ENCODE peak calls at places on chromosome 18, in seven cellular contexts. E, Q, W, C, G, P and L are unnamed samples.

GRCh38 chr18:3624818-3625716 is 175.1 kb downstream of the TGIF1 start:
- DNase-seq in E (no peak), Q (peak; percentile 92), W (peak; percentile 90), C (peak; percentile 42), G (peak; percentile 97), P (no peak), L (peak; percentile 91)

GRCh38 chr18:63511285-63511684 is 30.9 kb upstream of the SERPINB12 start:
- DNase-seq in E (peak; percentile 23), Q (peak; percentile 54), W (peak; percentile 78), C (no peak), G (peak; percentile 57), P (peak; percentile 32), L (peak; percentile 41)

GRCh38 chr18:25604909-25605247 is 252.9 kb upstream of the ZNF521 start:
- DNase-seq in E (no peak), Q (no peak), W (no peak), C (no peak), G (no peak), P (no peak), L (no peak)

GRCh38 chr18:80245781-80246655 is 1.3 kb downstream of the PARD6G start:
- DNase-seq in E (no peak), Q (no peak), W (peak; percentile 87), C (no peak), G (no peak), P (peak; percentile 48), L (no peak)

GRCh38 chr18:7158201-7158600 is 40.6 kb upstream of the LAMA1 start:
- DNase-seq in E (no peak), Q (peak; percentile 34), W (peak; percentile 62), C (no peak), G (peak; percentile 47), P (no peak), L (peak; percentile 37)

GRCh38 chr18:79933765-79934164 is 17.7 kb downstream of the SLC66A2 start:
- DNase-seq in E (no peak), Q (no peak), W (no peak), C (peak; percentile 71), G (peak; percentile 72), P (no peak), L (peak; percentile 90)

GRCh38 chr18:76875390-76876330 is 53.3 kb downstream of the ZNF236 start:
- DNase-seq in E (peak; percentile 44), Q (peak; percentile 52), W (peak; percentile 64), C (peak; percentile 54), G (peak; percentile 13), P (peak; percentile 53), L (peak; percentile 9)

GRCh38 chr18:63422087-63422861 is at the start of gene VPS4B:
- DNase-seq in E (peak; percentile 95), Q (peak; percentile 100), W (peak; percentile 100), C (peak; percentile 99), G (peak; percentile 99), P (peak; percentile 99), L (peak; percentile 99)

GRCh38 chr18:36283448-36283847 is 14.1 kb upstream of the FHOD3 start:
- DNase-seq in E (no peak), Q (no peak), W (no peak), C (no peak), G (no peak), P (no peak), L (no peak)

GRCh38 chr18:72826736-72827135 is 41.1 kb downstream of the NETO1 start:
- DNase-seq in E (no peak), Q (no peak), W (no peak), C (no peak), G (no peak), P (no peak), L (no peak)

GRCh38 chr18:48313803-48314202 is 95.4 kb downstream of the ZBTB7C start:
- DNase-seq in E (no peak), Q (no peak), W (no peak), C (no peak), G (no peak), P (no peak), L (no peak)

GRCh38 chr18:74331404-74331803 is 15.8 kb downstream of the C18orf63 start:
- DNase-seq in E (no peak), Q (peak; percentile 64), W (peak; percentile 57), C (no peak), G (peak; percentile 66), P (no peak), L (peak; percentile 48)

GRCh38 chr18:21769206-21769605 is 28.6 kb downstream of the MIB1 start:
- DNase-seq in E (no peak), Q (no peak), W (no peak), C (no peak), G (peak; percentile 52), P (no peak), L (peak; percentile 26)

GRCh38 chr18:49723648-49724180 is 89.6 kb downstream of the ACAA2 start:
- DNase-seq in E (no peak), Q (peak; percentile 78), W (peak; percentile 49), C (peak; percentile 44), G (no peak), P (peak; percentile 54), L (no peak)
- H3K4me3 ChIP-seq in E (no peak overlapping the region), Q (no peak overlapping the region), W (no peak overlapping the region), C (no peak overlapping the region), G (no peak overlapping the region), P (no peak overlapping the region), L (no peak overlapping the region)

GRCh38 chr18:23824235-23824634 is 135.0 kb downstream of the LAMA3 start:
- DNase-seq in E (no peak), Q (no peak), W (no peak), C (no peak), G (no peak), P (no peak), L (no peak)
- TF ChIP-seq CTCF in E (no peak), Q (no peak), W (peak; percentile 7), C (no peak), G (no peak), P (no peak), L (no peak)

DNA sequence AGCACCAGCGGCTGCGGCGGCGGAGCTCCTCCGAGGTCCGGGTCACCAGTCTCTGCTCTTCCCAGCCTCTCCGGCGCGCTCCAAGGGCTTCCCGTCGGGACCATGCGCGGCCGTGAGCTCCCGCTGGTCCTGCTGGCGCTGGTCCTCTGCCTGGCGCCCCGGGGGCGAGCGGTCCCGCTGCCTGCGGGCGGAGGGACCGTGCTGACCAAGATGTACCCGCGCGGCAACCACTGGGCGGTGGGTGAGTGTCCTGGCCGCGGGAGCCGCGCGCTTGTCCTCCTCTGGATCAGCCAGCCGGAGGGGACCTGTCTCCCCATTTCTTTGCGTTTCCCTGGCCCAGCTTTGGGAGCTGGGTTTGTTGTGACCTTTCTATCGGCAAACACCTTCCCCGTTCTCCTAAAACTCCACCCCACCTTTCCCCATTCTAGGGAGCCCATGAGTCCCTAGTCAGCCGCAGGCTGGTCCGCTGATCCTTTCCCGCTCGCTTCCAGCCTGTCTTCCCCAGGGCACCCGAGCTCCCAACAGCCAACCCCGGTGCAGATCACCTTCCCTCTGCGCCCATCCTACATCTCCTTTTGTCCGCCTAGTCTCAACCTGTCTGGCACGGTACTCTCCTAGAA is 316 bp downstream of the GRP start:
- DNase-seq in E (peak; percentile 7), Q (no peak), W (no peak), C (no peak), G (no peak), P (no peak), L (no peak)
- H3K4me3 ChIP-seq in E (no peak overlapping the region), Q (no peak overlapping the region), W (no peak overlapping the region), C (no peak overlapping the region), G (peak overlapping the region; percentile 53), P (no peak overlapping the region), L (peak overlapping the region; percentile 50)

GRCh38 chr18:58806826-58807714 is 57.6 kb upstream of the ZNF532 start:
- DNase-seq in E (no peak), Q (no peak), W (no peak), C (peak; percentile 16), G (no peak), P (peak; percentile 12), L (no peak)

GRCh38 chr18:58803978-58804377 is 60.7 kb upstream of the ZNF532 start:
- DNase-seq in E (no peak), Q (no peak), W (no peak), C (no peak), G (no peak), P (no peak), L (no peak)

GRCh38 chr18:58805482-58806187 is 59.0 kb upstream of the ZNF532 start:
- DNase-seq in E (no peak), Q (no peak), W (peak; percentile 55), C (no peak), G (no peak), P (no peak), L (no peak)

GRCh38 chr18:58808349-58808748 is 56.3 kb upstream of the ZNF532 start:
- DNase-seq in E (no peak), Q (no peak), W (no peak), C (no peak), G (no peak), P (no peak), L (no peak)

GRCh38 chr18:58807766-58808165 is 56.9 kb upstream of the ZNF532 start:
- DNase-seq in E (no peak), Q (no peak), W (no peak), C (no peak), G (no peak), P (peak; percentile 17), L (no peak)
- TF ChIP-seq CTCF in E (no peak), Q (no peak), W (no peak), C (no peak), G (no peak), P (no peak), L (no peak)

DNA sequence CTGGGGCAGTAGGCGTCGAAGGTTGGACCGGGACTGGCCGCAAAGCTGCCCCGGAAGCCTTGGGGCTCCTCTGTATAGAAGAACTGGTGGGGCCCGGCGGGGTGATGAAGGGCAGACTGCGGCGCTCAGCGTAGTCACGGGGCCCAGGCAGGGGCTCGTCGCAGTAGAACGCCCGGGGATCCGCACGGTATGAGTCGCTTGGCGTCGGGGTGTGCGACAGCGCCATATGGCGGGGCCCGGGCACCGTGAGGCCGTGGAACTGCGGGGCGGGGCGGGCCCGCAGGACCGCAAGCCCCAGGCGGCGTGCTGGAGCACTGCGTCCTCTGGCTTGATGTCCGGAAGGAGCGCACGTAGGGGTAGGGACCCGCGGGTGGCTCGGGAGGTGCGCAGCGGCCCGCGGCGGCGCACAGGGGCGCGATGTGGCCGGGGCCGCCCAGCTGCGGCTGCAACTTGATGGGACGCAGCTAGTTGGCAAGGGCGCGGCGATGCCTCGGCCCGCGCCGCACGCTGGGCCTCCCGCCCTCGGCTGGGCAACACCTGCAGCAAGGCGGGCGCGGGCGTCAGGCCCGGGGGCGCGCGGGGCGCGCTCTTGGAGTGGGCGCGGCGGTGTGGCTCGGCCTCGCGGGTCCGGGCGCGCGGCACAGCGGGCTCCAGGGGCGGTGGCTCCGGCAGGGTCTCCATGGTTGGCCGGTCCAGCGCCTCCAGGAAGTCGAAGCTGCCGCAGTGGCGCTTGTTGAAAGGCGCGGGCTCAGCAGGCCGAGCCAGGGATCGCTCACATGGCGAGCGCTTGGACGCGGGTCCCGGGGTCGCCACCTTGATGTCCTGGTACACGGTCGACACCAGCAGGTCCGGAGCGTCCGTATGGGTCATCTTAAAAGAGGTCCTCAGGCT is 251.4 kb downstream of the ANKRD30B start:
- DNase-seq in E (no peak), Q (no peak), W (no peak), C (no peak), G (no peak), P (no peak), L (no peak)
- H3K4me3 ChIP-seq in E (no peak overlapping the region), Q (no peak overlapping the region), W (no peak overlapping the region), C (no peak overlapping the region), G (no peak overlapping the region), P (no peak overlapping the region), L (no peak overlapping the region)

GRCh38 chr18:40440088-40440487 is 1514.9 kb upstream of the PIK3C3 start:
- DNase-seq in E (no peak), Q (no peak), W (no peak), C (no peak), G (no peak), P (no peak), L (no peak)

GRCh38 chr18:40437517-40437916 is 1517.5 kb upstream of the PIK3C3 start:
- DNase-seq in E (no peak), Q (peak; percentile 23), W (no peak), C (no peak), G (no peak), P (no peak), L (no peak)
- TF ChIP-seq CTCF in E (no peak), Q (no peak), W (no peak), C (no peak), G (no peak), P (no peak), L (no peak)